ENCODE peak calls at places on chromosomes 16 and 17, in four cellular contexts. One of them, this sample, is unnamed. For H3K4me1, the result is how much of the 10 kb centered on the place peaks cover.

GRCh38 chr17:35345926-35346771 is 27.3 kb downstream of the SLFN11 start:
- DNase-seq in H1: no peak
- DNase-seq in H9: peak
- DNase-seq in IMR-90: peak
- DNase-seq in this sample: peak

GRCh38 chr17:9987779-9988585 is 82.9 kb upstream of the RCVRN start:
- DNase-seq in H1: no peak
- DNase-seq in IMR-90: peak
- DNase-seq in H9: peak
- DNase-seq in this sample: peak

GRCh38 chr17:57830880-57831279 is 19.0 kb downstream of the MRPS23 start:
- DNase-seq in H1: no peak
- DNase-seq in H9: no peak
- DNase-seq in IMR-90: no peak
- DNase-seq in this sample: peak

GRCh38 chr17:20116683-20117309 is 107.6 kb downstream of the SPECC1 start:
- DNase-seq in H9: peak
- DNase-seq in H1: no peak
- DNase-seq in IMR-90: peak
- DNase-seq in this sample: peak

GRCh38 chr16:54176376-54176901 is 110.1 kb downstream of the IRX3 start:
- DNase-seq in H9: peak
- DNase-seq in IMR-90: no peak
- DNase-seq in H1: no peak
- DNase-seq in this sample: peak

GRCh38 chr17:36602030-36602737 is 801 bp downstream of the MRM1 start:
- DNase-seq in H9: peak
- DNase-seq in IMR-90: peak
- DNase-seq in H1: no peak
- DNase-seq in this sample: peak

GRCh38 chr16:79009911-79010310 is 590.6 kb downstream of the MAF start:
- DNase-seq in IMR-90: no peak
- DNase-seq in H1: no peak
- DNase-seq in H9: no peak
- DNase-seq in this sample: no peak

GRCh38 chr16:80285089-80285488 is 255.7 kb upstream of the DYNLRB2 start:
- DNase-seq in H1: no peak
- DNase-seq in H9: no peak
- DNase-seq in IMR-90: peak
- DNase-seq in this sample: no peak

GRCh38 chr17:6165806-6166205 is 95.6 kb downstream of the WSCD1 start:
- DNase-seq in H9: peak
- DNase-seq in H1: no peak
- DNase-seq in IMR-90: no peak
- DNase-seq in this sample: no peak

GRCh38 chr17:17079336-17079735 is 37.1 kb downstream of the MPRIP start:
- DNase-seq in H9: no peak
- DNase-seq in H1: no peak
- DNase-seq in IMR-90: no peak
- DNase-seq in this sample: peak

GRCh38 chr17:41635121-41636097 is 11.0 kb upstream of the KRT17 start:
- DNase-seq in H9: no peak
- DNase-seq in IMR-90: no peak
- DNase-seq in H1: no peak
- DNase-seq in this sample: peak

GRCh38 chr16:71460246-71460645 is 1.8 kb downstream of the ZNF23 start:
- DNase-seq in IMR-90: peak
- DNase-seq in H1: no peak
- DNase-seq in H9: no peak
- DNase-seq in this sample: no peak

GRCh38 chr17:17032131-17032692 is 10.0 kb upstream of the MPRIP start:
- DNase-seq in IMR-90: peak
- DNase-seq in H1: no peak
- DNase-seq in H9: no peak
- DNase-seq in this sample: no peak

GRCh38 chr17:34993031-34993430 is 12.7 kb downstream of the LIG3 start:
- DNase-seq in H1: no peak
- DNase-seq in IMR-90: no peak
- DNase-seq in H9: no peak
- DNase-seq in this sample: no peak

DNA sequence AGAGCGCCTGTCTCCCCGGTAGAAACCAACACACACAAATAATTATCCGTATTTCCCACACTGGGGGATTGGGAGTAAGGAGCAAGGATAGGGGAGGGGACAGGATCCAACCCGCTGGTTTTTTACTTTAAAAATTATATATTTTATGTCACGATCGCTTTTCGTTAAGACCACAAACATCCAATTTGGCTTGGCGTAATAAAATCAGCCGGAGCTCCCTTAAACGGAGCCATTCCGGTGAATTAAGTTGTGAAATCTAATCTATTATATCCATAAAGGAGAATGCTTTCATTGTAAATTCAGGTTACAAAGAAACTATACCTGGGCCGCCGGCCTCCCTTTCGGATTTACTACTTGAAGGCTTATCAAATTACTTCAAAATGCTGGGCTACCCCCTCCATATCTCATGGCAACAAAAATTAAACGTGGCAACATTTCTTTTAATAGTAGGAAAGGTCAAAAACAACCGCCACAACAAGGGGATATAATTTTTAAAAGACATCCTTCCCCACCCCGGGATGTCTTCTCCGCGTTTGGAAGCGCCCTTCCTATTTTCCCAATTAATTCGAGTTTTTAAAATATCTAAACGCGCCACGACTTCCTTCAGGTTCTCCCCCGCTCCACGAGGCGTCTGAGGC is 47.1 kb upstream of the SLC38A10 start:
- DNase-seq in H9: no peak
- DNase-seq in H1: no peak
- DNase-seq in IMR-90: no peak
- DNase-seq in this sample: no peak
- H3K4me1 ChIP-seq in H9: under half
- H3K4me1 ChIP-seq in H1: under half
- H3K4me1 ChIP-seq in IMR-90: under half
- H3K4me1 ChIP-seq in this sample: under half

GRCh38 chr16:3661311-3661710 is 6.8 kb downstream of the DNASE1 start:
- DNase-seq in IMR-90: no peak
- DNase-seq in H9: no peak
- DNase-seq in H1: no peak
- DNase-seq in this sample: no peak

GRCh38 chr16:3661922-3662321 is 7.4 kb downstream of the DNASE1 start:
- DNase-seq in IMR-90: no peak
- DNase-seq in H1: no peak
- DNase-seq in H9: no peak
- DNase-seq in this sample: no peak

GRCh38 chr16:3665508-3665907 is 11.0 kb downstream of the DNASE1 start:
- DNase-seq in IMR-90: no peak
- DNase-seq in H1: no peak
- DNase-seq in H9: peak
- DNase-seq in this sample: no peak

GRCh38 chr16:3664187-3664896 is 9.9 kb downstream of the DNASE1 start:
- DNase-seq in H9: no peak
- DNase-seq in H1: no peak
- DNase-seq in IMR-90: no peak
- DNase-seq in this sample: no peak

DNA sequence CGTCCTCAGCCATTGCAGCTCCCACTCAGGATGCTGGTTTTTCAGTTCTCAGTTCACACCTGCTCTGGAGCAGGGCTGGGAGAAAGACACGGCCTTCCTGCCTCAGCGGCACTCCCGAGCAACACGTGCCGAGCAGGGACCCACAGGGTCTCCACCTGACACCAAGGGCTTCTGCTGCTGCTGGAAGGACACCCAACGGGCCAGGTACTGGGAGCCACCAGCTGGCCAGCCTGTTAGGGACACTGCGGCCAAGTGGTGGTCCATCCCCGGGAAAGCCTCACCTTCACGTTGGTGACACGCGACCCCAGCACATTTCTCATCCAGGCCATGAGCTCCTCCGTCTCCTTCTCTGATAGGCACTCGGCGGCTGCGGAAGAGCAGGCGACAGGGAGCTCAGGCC is 8.1 kb downstream of the DNASE1 start:
- DNase-seq in IMR-90: no peak
- DNase-seq in H9: peak
- DNase-seq in H1: no peak
- DNase-seq in this sample: no peak
- H3K23ac ChIP-seq in IMR-90: no peak
- H3K23ac ChIP-seq in H9: no peak
- H3K23ac ChIP-seq in H1: no peak
- H3K23ac ChIP-seq in this sample: no peak

GRCh38 chr17:49914664-49915063 is 54.3 kb upstream of the DLX4 start:
- DNase-seq in IMR-90: no peak
- DNase-seq in H1: no peak
- DNase-seq in H9: no peak
- DNase-seq in this sample: no peak
- H4K5ac ChIP-seq in IMR-90: no peak
- H4K5ac ChIP-seq in H1: no peak
- H4K5ac ChIP-seq in H9: no peak
- H4K5ac ChIP-seq in this sample: no peak

DNA sequence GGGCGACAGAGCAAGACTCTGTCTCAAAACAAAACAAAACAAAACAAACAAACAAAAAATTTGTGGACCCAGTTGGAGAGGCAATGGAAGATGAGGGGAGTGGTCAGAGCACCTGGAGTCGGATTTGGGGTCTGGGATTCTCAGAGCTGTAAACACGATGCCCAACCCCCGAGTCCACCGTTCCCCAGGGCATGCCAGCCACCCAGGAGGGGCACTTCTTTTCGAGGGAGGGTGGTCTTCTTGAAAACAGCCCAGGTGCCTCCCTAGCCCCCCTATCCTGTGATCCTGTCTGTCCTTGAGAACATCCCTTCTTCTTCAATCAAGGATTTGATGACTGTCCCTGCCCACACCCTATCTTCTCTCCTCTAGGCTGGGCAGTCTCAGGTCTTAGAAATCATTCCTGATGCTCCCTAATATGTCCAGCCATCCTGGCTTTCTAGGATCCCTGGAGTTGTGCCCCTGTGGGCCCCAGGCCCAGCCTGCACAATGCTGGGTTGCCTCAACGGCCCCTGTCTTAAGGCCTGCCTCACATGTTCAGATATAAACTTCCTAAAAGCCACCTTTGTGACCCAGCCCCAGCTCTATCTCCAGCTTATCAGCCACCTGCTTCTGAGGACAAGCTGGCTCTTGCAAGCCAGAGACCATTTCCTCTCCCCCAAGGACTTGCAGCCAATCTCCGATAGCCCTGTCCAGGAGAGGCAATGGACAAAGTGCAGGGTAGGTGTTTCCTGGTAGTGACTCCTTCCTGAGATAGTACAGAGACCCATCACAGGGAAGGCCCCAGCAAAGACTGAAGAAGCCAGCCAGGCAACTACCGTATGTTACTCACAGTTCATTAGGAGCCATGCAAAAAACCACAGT is 2.9 kb upstream of the SLC13A2 start:
- DNase-seq in H1: no peak
- DNase-seq in IMR-90: no peak
- DNase-seq in H9: no peak
- DNase-seq in this sample: no peak
- H3K4me1 ChIP-seq in H1: under half
- H3K4me1 ChIP-seq in IMR-90: under half
- H3K4me1 ChIP-seq in H9: under half
- H3K4me1 ChIP-seq in this sample: under half

GRCh38 chr16:2462031-2462866 is 2.3 kb downstream of the TEDC2 start:
- DNase-seq in H9: no peak
- DNase-seq in IMR-90: no peak
- DNase-seq in H1: no peak
- DNase-seq in this sample: no peak
- H3K23ac ChIP-seq in H9: no peak
- H3K23ac ChIP-seq in IMR-90: no peak
- H3K23ac ChIP-seq in H1: no peak
- H3K23ac ChIP-seq in this sample: no peak

GRCh38 chr16:75354170-75354569 is 79.1 kb downstream of the CFDP1 start:
- DNase-seq in H1: no peak
- DNase-seq in IMR-90: no peak
- DNase-seq in H9: no peak
- DNase-seq in this sample: no peak
- H4K5ac ChIP-seq in H1: no peak
- H4K5ac ChIP-seq in IMR-90: no peak
- H4K5ac ChIP-seq in H9: no peak
- H4K5ac ChIP-seq in this sample: no peak

GRCh38 chr17:77379065-77379428 is 238.3 kb downstream of the SEC14L1 start:
- DNase-seq in H1: no peak
- DNase-seq in IMR-90: no peak
- DNase-seq in H9: no peak
- DNase-seq in this sample: no peak
- H3K4me1 ChIP-seq in H1: half or more
- H3K4me1 ChIP-seq in IMR-90: half or more
- H3K4me1 ChIP-seq in H9: under half
- H3K4me1 ChIP-seq in this sample: under half

DNA sequence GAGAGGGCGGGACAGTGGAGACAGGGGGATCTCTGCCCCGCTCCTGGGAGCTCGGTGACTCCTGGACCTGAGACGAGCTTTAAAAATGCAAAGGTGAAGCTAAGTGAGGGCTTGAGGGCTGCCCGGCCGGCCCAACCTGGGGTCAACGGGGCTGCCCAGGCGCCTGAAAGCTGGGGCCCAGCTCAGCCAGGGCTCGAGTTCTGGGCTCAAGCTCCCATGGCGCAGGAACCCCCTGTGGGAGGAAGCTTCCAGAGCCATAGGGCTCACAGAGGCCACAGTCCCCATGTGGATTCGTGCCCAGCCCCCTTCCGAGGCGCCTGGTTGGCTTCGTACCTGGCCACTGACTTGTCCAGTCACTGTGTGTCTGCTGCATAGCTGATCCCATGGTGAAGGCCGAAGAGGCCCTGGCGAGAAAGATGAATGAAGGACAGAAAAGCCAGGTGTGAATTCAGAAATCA is 75.8 kb upstream of the GSE1 start:
- DNase-seq in IMR-90: no peak
- DNase-seq in H9: no peak
- DNase-seq in H1: no peak
- DNase-seq in this sample: no peak
- H3K23ac ChIP-seq in IMR-90: no peak
- H3K23ac ChIP-seq in H9: no peak
- H3K23ac ChIP-seq in H1: no peak
- H3K23ac ChIP-seq in this sample: no peak

DNA sequence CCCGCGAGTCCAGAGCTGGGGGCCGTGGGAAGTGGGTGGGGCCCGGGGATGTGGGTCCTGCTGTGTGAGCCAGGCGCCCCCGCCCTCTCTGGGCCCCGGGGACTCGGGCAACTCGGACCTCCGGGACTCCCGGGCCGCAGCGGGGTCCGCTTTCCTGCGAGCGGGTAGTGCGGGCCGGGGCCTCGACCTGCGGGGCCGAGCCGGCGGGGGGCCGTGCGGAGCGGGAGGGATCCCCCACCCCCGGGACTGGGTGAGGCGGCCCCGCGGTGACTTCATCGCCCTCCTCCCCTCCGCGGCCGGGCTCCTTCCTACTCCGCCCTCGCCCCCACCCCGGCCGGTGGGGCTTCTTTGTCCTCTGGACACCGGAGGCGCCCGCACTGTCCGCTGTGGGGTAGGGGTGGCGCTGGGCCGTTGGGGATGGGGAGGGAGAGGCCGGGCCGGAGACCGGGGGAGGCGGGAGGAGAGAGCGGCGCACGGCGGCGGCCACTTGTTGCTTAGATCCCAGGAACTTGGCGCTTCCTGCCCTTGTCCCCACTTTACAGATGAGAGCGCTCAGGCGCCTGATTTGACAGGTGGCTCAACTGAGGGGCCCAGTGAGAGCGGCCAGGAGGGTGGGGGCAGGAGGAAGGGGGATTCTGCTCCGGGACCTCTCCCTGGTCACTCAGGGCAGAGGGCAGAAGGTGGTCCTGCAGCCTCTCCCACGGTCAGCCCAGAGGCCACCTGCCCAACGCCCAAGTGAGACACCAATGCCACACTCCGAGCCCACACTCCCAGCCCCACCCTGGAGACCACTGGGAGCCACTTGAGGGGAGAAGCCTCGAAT is 884 bp downstream of the CMTM3 start:
- DNase-seq in IMR-90: peak
- DNase-seq in H9: peak
- DNase-seq in H1: no peak
- DNase-seq in this sample: peak
- H4K5ac ChIP-seq in IMR-90: peak
- H4K5ac ChIP-seq in H9: no peak
- H4K5ac ChIP-seq in H1: no peak
- H4K5ac ChIP-seq in this sample: no peak

This sample was measured in mesendoderm.